ENCODE peak calls at places on chromosomes 16 and 17, in five cellular contexts. U is H7, I is GM19239, W is stomach, M is HepG2. A is an unnamed sample.

GRCh38 chr17:2137342-2138098 is 82.6 kb downstream of the HIC1 start:
- DNase-seq in U (peak), I (peak), W (no peak), M (no peak), A (peak)

GRCh38 chr17:43003542-43004172 is 2.9 kb upstream of the IFI35 start:
- DNase-seq in U (peak), I (no peak), W (no peak), M (peak), A (peak)

GRCh38 chr17:42246515-42246914 is 29.7 kb downstream of the STAT5B start:
- DNase-seq in U (no peak), I (no peak), W (no peak), M (peak), A (peak)

GRCh38 chr16:84463221-84463620 is 41.2 kb downstream of the MEAK7 start:
- DNase-seq in U (no peak), I (no peak), W (peak), M (no peak), A (peak)

GRCh38 chr16:58286769-58287433 is 7.9 kb downstream of the PRSS54 start:
- DNase-seq in U (no peak), I (no peak), W (no peak), M (no peak), A (no peak)

GRCh38 chr17:311119-311848 is 41.3 kb downstream of the RPH3AL start:
- DNase-seq in U (peak), I (no peak), W (no peak), M (no peak), A (no peak)

GRCh38 chr16:27529962-27530361 is 19.8 kb downstream of the GTF3C1 start:
- DNase-seq in U (no peak), I (no peak), W (no peak), M (no peak), A (no peak)

GRCh38 chr16:13697568-13697967 is 222.4 kb upstream of the ERCC4 start:
- DNase-seq in U (no peak), I (no peak), W (no peak), M (no peak), A (no peak)

GRCh38 chr17:64331946-64332493 is 58.6 kb downstream of the PECAM1 start:
- DNase-seq in U (no peak), I (no peak), W (no peak), M (peak), A (peak)

GRCh38 chr17:31216053-31216751 is 80.8 kb downstream of the OMG start:
- DNase-seq in U (peak), I (no peak), W (no peak), M (peak), A (no peak)

GRCh38 chr16:82655720-82656500 is 29.1 kb downstream of the CDH13 start:
- DNase-seq in U (no peak), I (no peak), W (no peak), M (no peak), A (no peak)

GRCh38 chr17:34667656-34668055 is 88.3 kb downstream of the TMEM132E start:
- DNase-seq in U (no peak), I (no peak), W (no peak), M (no peak), A (no peak)